ENCODE peak calls at places on chromosomes 16 and 17, in seven cellular contexts. P is iPS-NIHi11; I is left cardiac atrium; E is posterior vena cava; N is stimulated activated CD8-positive, alpha-beta memory T cell treated with anti-CD3 and anti-CD28 coated beads, Interleukin-4, amount 100 ng/mL, for 24 hours; Y is activated effector memory CD4-positive, alpha-beta T cell treated with Interleukin-2 at 50 U/mL for 16 hours; H is RCC 7860. G is an unnamed sample.

GRCh38 chr17:50608700-50609375 is 25.8 kb upstream of the ABCC3 start:
- DNase-seq in H (no peak), P (no peak), N (no peak), I (no peak), Y (no peak), E (no peak), G (no peak)

GRCh38 chr16:75109732-75110243 is 6.8 kb downstream of the LDHD start:
- DNase-seq in N (no peak), E (peak), I (peak), P (no peak), H (peak), Y (no peak), G (no peak)

GRCh38 chr16:13136896-13137295 is 235.5 kb downstream of the SHISA9 start:
- DNase-seq in P (no peak), N (no peak), E (no peak), Y (no peak), I (no peak), H (no peak), G (no peak)

GRCh38 chr16:1533443-1533951 is at the start of gene TMEM204:
- DNase-seq in H (no peak), E (peak), Y (peak), P (peak), I (peak), N (no peak), G (no peak)

GRCh38 chr17:60473788-60474187 is 51.5 kb downstream of the CHCT1 start:
- DNase-seq in Y (no peak), I (no peak), P (no peak), N (no peak), E (no peak), H (no peak), G (no peak)

GRCh38 chr16:58152246-58152868 is 23.2 kb upstream of the CFAP20 start:
- DNase-seq in N (no peak), I (no peak), P (no peak), Y (no peak), H (no peak), E (no peak), G (no peak)

GRCh38 chr17:68972119-68972704 is 17.0 kb upstream of the ABCA8 start:
- DNase-seq in N (no peak), P (peak), I (no peak), Y (no peak), E (no peak), H (no peak), G (no peak)

GRCh38 chr17:51428668-51429486 is 168.5 kb downstream of the UTP18 start:
- DNase-seq in H (no peak), P (no peak), E (no peak), I (peak), N (no peak), Y (no peak), G (no peak)

GRCh38 chr17:6868579-6868978 is 37.0 kb upstream of the TEKT1 start:
- DNase-seq in H (peak), E (no peak), I (no peak), P (no peak), Y (no peak), N (no peak), G (no peak)

GRCh38 chr17:55444471-55445441 is 23.1 kb upstream of the MMD start:
- DNase-seq in N (no peak), I (no peak), P (no peak), H (peak), E (no peak), Y (no peak), G (no peak)

GRCh38 chr16:23079683-23080221 is 69.5 kb downstream of the USP31 start:
- DNase-seq in I (no peak), H (no peak), E (no peak), P (no peak), Y (no peak), N (no peak), G (no peak)

GRCh38 chr17:38705803-38706624 is 941 bp downstream of the MLLT6 start:
- DNase-seq in P (peak), E (no peak), H (peak), I (peak), Y (peak), N (peak), G (no peak)

GRCh38 chr16:89094252-89094901 is 725 bp downstream of the ACSF3 start:
- DNase-seq in H (peak), Y (no peak), E (no peak), P (no peak), N (no peak), I (no peak), G (no peak)

GRCh38 chr17:5786510-5786875 is 202.2 kb upstream of the NLRP1 start:
- DNase-seq in E (no peak), H (no peak), N (no peak), I (no peak), Y (no peak), P (no peak), G (no peak)

GRCh38 chr17:57975044-57975443 is 13.0 kb downstream of the VEZF1 start:
- DNase-seq in E (peak), H (no peak), Y (no peak), N (no peak), P (no peak), I (no peak), G (no peak)

GRCh38 chr17:76146053-76146875 is 5.2 kb upstream of the FOXJ1 start:
- DNase-seq in H (no peak), N (no peak), I (no peak), P (no peak), E (peak), Y (no peak), G (no peak)

GRCh38 chr17:80797741-80798594 is 193.7 kb upstream of the CHMP6 start:
- DNase-seq in H (no peak), P (no peak), I (no peak), Y (no peak), N (no peak), E (no peak), G (no peak)

G was measured in GDM1.